ENCODE peak calls at places on chromosomes 16 and 17, in four cellular contexts. One of them, this sample, is unnamed.

GRCh38 chr17:35801583-35802224 is 6.3 kb upstream of the MMP28 start:
- DNase-seq in fibroblast of pulmonary artery: peak; percentile 87
- DNase-seq in sigmoid colon: peak; percentile 98
- DNase-seq in AG09309: peak; percentile 68
- DNase-seq in this sample: no peak

GRCh38 chr17:50106393-50107131 is 11.4 kb downstream of the PDK2 start:
- DNase-seq in sigmoid colon: no peak
- DNase-seq in AG09309: no peak
- DNase-seq in fibroblast of pulmonary artery: no peak
- DNase-seq in this sample: no peak

GRCh38 chr16:89822188-89823086 is 5.8 kb upstream of the SPIRE2 start:
- DNase-seq in fibroblast of pulmonary artery: no peak
- DNase-seq in sigmoid colon: no peak
- DNase-seq in AG09309: no peak
- DNase-seq in this sample: peak; percentile 23

GRCh38 chr17:4480929-4481898 is 17.5 kb upstream of the SPNS2 start:
- DNase-seq in sigmoid colon: no peak
- DNase-seq in fibroblast of pulmonary artery: no peak
- DNase-seq in AG09309: no peak
- DNase-seq in this sample: no peak

GRCh38 chr17:12727076-12727750 is 61.5 kb downstream of the MYOCD start:
- DNase-seq in AG09309: no peak
- DNase-seq in sigmoid colon: no peak
- DNase-seq in fibroblast of pulmonary artery: peak; percentile 31
- DNase-seq in this sample: no peak

GRCh38 chr16:85754403-85754802 is 3.5 kb upstream of the C16orf74 start:
- DNase-seq in fibroblast of pulmonary artery: no peak
- DNase-seq in sigmoid colon: no peak
- DNase-seq in AG09309: no peak
- DNase-seq in this sample: no peak

GRCh38 chr17:35293151-35293837 is 50.4 kb downstream of the SLFN5 start:
- DNase-seq in AG09309: no peak
- DNase-seq in sigmoid colon: no peak
- DNase-seq in fibroblast of pulmonary artery: no peak
- DNase-seq in this sample: no peak

GRCh38 chr17:1203111-1203966 is 23.6 kb upstream of the ABR start:
- DNase-seq in AG09309: no peak
- DNase-seq in fibroblast of pulmonary artery: peak; percentile 56
- DNase-seq in sigmoid colon: peak; percentile 90
- DNase-seq in this sample: peak; percentile 74

GRCh38 chr16:24689128-24689527 is 40.3 kb upstream of the TNRC6A start:
- DNase-seq in sigmoid colon: no peak
- DNase-seq in fibroblast of pulmonary artery: peak; percentile 73
- DNase-seq in AG09309: peak; percentile 34
- DNase-seq in this sample: peak; percentile 30

GRCh38 chr16:74521691-74522090 is 85.2 kb downstream of the GLG1 start:
- DNase-seq in AG09309: no peak
- DNase-seq in sigmoid colon: no peak
- DNase-seq in fibroblast of pulmonary artery: peak; percentile 59
- DNase-seq in this sample: no peak

GRCh38 chr17:64984181-64984580 is 64.9 kb upstream of the LRRC37A3 start:
- DNase-seq in fibroblast of pulmonary artery: no peak
- DNase-seq in sigmoid colon: no peak
- DNase-seq in AG09309: no peak
- DNase-seq in this sample: no peak

GRCh38 chr16:48353565-48354163 is 31.5 kb downstream of the SIAH1 start:
- DNase-seq in sigmoid colon: peak; percentile 79
- DNase-seq in AG09309: peak; percentile 23
- DNase-seq in fibroblast of pulmonary artery: peak; percentile 82
- DNase-seq in this sample: peak; percentile 44

GRCh38 chr16:30049871-30050270 is 15.7 kb upstream of the ALDOA start:
- DNase-seq in fibroblast of pulmonary artery: no peak
- DNase-seq in sigmoid colon: no peak
- DNase-seq in AG09309: no peak
- DNase-seq in this sample: no peak

GRCh38 chr17:39139137-39139516 is 12.3 kb downstream of the PLXDC1 start:
- DNase-seq in fibroblast of pulmonary artery: peak; percentile 51
- DNase-seq in sigmoid colon: no peak
- DNase-seq in AG09309: peak; percentile 70
- DNase-seq in this sample: no peak

GRCh38 chr16:54633943-54634362 is 296.7 kb upstream of the IRX5 start:
- DNase-seq in fibroblast of pulmonary artery: peak; percentile 6
- DNase-seq in AG09309: no peak
- DNase-seq in sigmoid colon: no peak
- DNase-seq in this sample: peak; percentile 38

GRCh38 chr17:80371196-80371595 is 43.8 kb upstream of the ENDOV start:
- DNase-seq in AG09309: no peak
- DNase-seq in sigmoid colon: peak; percentile 26
- DNase-seq in fibroblast of pulmonary artery: no peak
- DNase-seq in this sample: no peak

GRCh38 chr17:42045719-42046118 is 4.7 kb downstream of the C17orf113 start:
- DNase-seq in sigmoid colon: no peak
- DNase-seq in fibroblast of pulmonary artery: no peak
- DNase-seq in AG09309: no peak
- DNase-seq in this sample: no peak

GRCh38 chr16:81566245-81567007 is 121.8 kb downstream of the CMIP start:
- DNase-seq in AG09309: no peak
- DNase-seq in fibroblast of pulmonary artery: no peak
- DNase-seq in sigmoid colon: no peak
- DNase-seq in this sample: no peak

GRCh38 chr17:16286947-16287562 is 66.2 kb downstream of the CENPV start:
- DNase-seq in sigmoid colon: peak; percentile 65
- DNase-seq in fibroblast of pulmonary artery: peak; percentile 49
- DNase-seq in AG09309: no peak
- DNase-seq in this sample: no peak

GRCh38 chr17:2064980-2065785 is 10.3 kb downstream of the HIC1 start:
- DNase-seq in AG09309: no peak
- DNase-seq in fibroblast of pulmonary artery: peak; percentile 80
- DNase-seq in sigmoid colon: no peak
- DNase-seq in this sample: no peak

GRCh38 chr16:49463529-49463928 is 89.9 kb downstream of the C16orf78 start:
- DNase-seq in fibroblast of pulmonary artery: no peak
- DNase-seq in AG09309: no peak
- DNase-seq in sigmoid colon: peak; percentile 36
- DNase-seq in this sample: no peak

GRCh38 chr16:85563515-85564276 is 49.4 kb upstream of the GSE1 start:
- DNase-seq in sigmoid colon: peak; percentile 85
- DNase-seq in AG09309: no peak
- DNase-seq in fibroblast of pulmonary artery: peak; percentile 62
- DNase-seq in this sample: no peak

GRCh38 chr16:46482895-46483294 is 138.3 kb downstream of the SHCBP1 start:
- DNase-seq in AG09309: no peak
- DNase-seq in fibroblast of pulmonary artery: no peak
- DNase-seq in sigmoid colon: no peak
- DNase-seq in this sample: no peak

GRCh38 chr17:50837286-50837979 is 2.0 kb downstream of the WFIKKN2 start:
- DNase-seq in fibroblast of pulmonary artery: no peak
- DNase-seq in AG09309: no peak
- DNase-seq in sigmoid colon: no peak
- DNase-seq in this sample: no peak

GRCh38 chr16:1741553-1742165 is 29.7 kb downstream of the NME3 start:
- DNase-seq in sigmoid colon: no peak
- DNase-seq in AG09309: no peak
- DNase-seq in fibroblast of pulmonary artery: no peak
- DNase-seq in this sample: no peak

GRCh38 chr16:4298761-4299522 is 16.9 kb upstream of the GLIS2 start:
- DNase-seq in AG09309: peak; percentile 69
- DNase-seq in fibroblast of pulmonary artery: peak; percentile 92
- DNase-seq in sigmoid colon: peak; percentile 89
- DNase-seq in this sample: no peak

GRCh38 chr16:30533748-30534367 is 800 bp downstream of the ZNF747 start:
- DNase-seq in sigmoid colon: no peak
- DNase-seq in fibroblast of pulmonary artery: no peak
- DNase-seq in AG09309: no peak
- DNase-seq in this sample: no peak

GRCh38 chr17:18332909-18333489 is 17.9 kb downstream of the SMCR8 start:
- DNase-seq in fibroblast of pulmonary artery: no peak
- DNase-seq in sigmoid colon: no peak
- DNase-seq in AG09309: no peak
- DNase-seq in this sample: no peak

GRCh38 chr16:79093554-79093967 is 507.0 kb downstream of the MAF start:
- DNase-seq in fibroblast of pulmonary artery: no peak
- DNase-seq in AG09309: no peak
- DNase-seq in sigmoid colon: no peak
- DNase-seq in this sample: no peak

GRCh38 chr16:18062713-18063112 is 273.8 kb downstream of the NPIPA8 start:
- DNase-seq in sigmoid colon: no peak
- DNase-seq in fibroblast of pulmonary artery: no peak
- DNase-seq in AG09309: no peak
- DNase-seq in this sample: no peak

GRCh38 chr17:19399750-19400450 is 11.1 kb upstream of the RNF112 start:
- DNase-seq in sigmoid colon: no peak
- DNase-seq in AG09309: no peak
- DNase-seq in fibroblast of pulmonary artery: no peak
- DNase-seq in this sample: no peak

GRCh38 chr17:64998436-64999190 is 57.9 kb downstream of the GNA13 start:
- DNase-seq in sigmoid colon: no peak
- DNase-seq in fibroblast of pulmonary artery: no peak
- DNase-seq in AG09309: no peak
- DNase-seq in this sample: no peak

GRCh38 chr16:15461376-15461775 is 27.0 kb downstream of the BMERB1 start:
- DNase-seq in AG09309: no peak
- DNase-seq in sigmoid colon: no peak
- DNase-seq in fibroblast of pulmonary artery: no peak
- DNase-seq in this sample: no peak

GRCh38 chr17:63945851-63946439 is 13.8 kb upstream of the CD79B start:
- DNase-seq in AG09309: no peak
- DNase-seq in sigmoid colon: no peak
- DNase-seq in fibroblast of pulmonary artery: no peak
- DNase-seq in this sample: no peak

GRCh38 chr17:63941751-63942150 is 9.6 kb upstream of the CD79B start:
- DNase-seq in fibroblast of pulmonary artery: no peak
- DNase-seq in sigmoid colon: no peak
- DNase-seq in AG09309: no peak
- DNase-seq in this sample: no peak

GRCh38 chr17:63942309-63942985 is 10.3 kb upstream of the CD79B start:
- DNase-seq in AG09309: no peak
- DNase-seq in sigmoid colon: no peak
- DNase-seq in fibroblast of pulmonary artery: no peak
- DNase-seq in this sample: no peak

GRCh38 chr17:63944736-63945499 is 12.8 kb upstream of the CD79B start:
- DNase-seq in AG09309: no peak
- DNase-seq in fibroblast of pulmonary artery: no peak
- DNase-seq in sigmoid colon: no peak
- DNase-seq in this sample: no peak

GRCh38 chr17:63943745-63944144 is 11.6 kb upstream of the CD79B start:
- DNase-seq in sigmoid colon: no peak
- DNase-seq in fibroblast of pulmonary artery: no peak
- DNase-seq in AG09309: no peak
- DNase-seq in this sample: no peak
- TF ChIP-seq CTCF in sigmoid colon: no peak
- TF ChIP-seq CTCF in fibroblast of pulmonary artery: peak; percentile 2
- TF ChIP-seq CTCF in AG09309: peak; percentile 25
- TF ChIP-seq CTCF in this sample: no peak

DNA sequence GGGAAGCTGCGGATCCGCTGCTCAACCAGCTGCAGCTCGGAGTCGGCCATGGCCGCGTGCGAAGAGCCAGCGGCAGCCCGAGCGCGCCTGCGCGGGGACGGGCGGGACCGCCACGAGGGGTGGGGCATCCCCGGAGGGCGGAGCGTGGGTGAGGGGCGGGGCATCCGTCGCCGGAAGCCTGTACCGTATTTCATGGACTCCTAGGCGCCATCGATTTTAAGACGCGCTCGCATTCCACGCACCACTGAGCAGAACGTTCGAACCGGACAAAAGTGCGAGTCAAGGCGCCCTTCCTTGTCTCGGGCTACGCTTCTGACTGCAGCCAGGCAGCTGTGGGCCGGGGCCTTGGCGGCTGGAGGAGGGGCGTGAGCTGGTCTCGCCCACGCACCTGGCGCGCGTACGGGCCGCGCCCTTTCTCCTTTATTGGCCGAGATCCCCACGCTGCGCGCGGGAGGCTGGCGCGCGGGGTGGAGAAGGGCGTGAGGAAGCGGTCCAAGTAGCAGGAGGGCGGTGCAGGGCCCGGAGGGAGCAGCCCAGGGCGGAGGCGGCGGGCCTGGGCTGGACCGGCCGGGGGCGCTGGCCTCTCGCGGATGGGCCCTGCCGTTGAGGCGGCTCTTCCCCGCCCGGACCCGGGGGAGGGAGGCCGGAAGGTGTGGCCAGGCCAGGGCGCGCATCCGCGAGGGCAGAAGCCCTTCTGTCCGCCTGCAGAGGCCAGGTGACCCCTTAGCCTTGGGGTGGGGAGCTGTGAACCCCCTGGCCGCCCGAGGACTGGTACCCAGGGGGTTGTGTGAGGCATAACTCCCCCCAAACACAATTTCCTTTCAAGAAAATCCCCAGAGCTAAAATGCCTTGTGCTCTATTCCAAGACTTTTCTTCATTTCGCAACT is at the start of gene APRT:
- DNase-seq in fibroblast of pulmonary artery: peak; percentile 96
- DNase-seq in sigmoid colon: peak; percentile 97
- DNase-seq in AG09309: peak; percentile 79
- DNase-seq in this sample: peak; percentile 98
- TF ChIP-seq CTCF in fibroblast of pulmonary artery: no peak
- TF ChIP-seq CTCF in sigmoid colon: no peak
- TF ChIP-seq CTCF in AG09309: no peak
- TF ChIP-seq CTCF in this sample: peak; percentile 35

GRCh38 chr16:53356478-53357207 is 77.6 kb upstream of the RBL2 start:
- DNase-seq in fibroblast of pulmonary artery: no peak
- DNase-seq in AG09309: no peak
- DNase-seq in sigmoid colon: no peak
- DNase-seq in this sample: no peak
- TF ChIP-seq CTCF in fibroblast of pulmonary artery: no peak
- TF ChIP-seq CTCF in AG09309: no peak
- TF ChIP-seq CTCF in sigmoid colon: no peak
- TF ChIP-seq CTCF in this sample: no peak

DNA sequence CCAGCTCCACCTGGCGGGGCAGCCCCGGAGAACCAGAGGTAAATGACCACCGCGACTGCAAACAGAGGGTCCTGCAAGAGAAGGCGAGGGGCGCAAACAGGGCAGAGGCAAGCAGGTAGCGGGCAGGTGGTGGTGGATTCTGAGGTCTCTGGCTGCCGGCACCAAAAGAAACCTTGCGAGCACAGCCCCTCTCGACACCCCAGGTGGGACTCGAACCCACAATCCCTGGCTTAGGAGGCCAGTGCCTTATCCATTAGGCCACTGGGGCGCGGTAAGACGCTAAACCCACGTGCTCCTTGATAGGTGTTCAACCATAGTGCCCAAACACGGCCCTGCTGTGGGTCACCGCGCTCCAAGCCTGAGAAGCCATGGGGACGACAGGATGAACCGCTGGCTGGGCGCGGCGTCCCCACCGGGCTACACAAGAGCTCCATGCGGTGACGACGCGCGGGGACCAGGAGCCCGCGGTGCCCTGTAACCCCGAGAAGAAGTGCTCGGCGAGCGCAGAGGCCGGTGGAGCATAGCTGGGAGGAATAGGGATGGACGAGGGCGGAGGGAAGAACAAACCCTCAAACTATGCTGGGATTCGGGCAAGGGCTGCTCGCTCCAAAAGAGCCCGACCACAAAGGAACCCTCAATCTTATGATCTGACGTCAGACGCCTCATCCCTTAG is 12.4 kb downstream of the ATP5PD start:
- DNase-seq in fibroblast of pulmonary artery: peak; percentile 88
- DNase-seq in sigmoid colon: peak; percentile 95
- DNase-seq in AG09309: no peak
- DNase-seq in this sample: peak; percentile 93
- TF ChIP-seq CTCF in fibroblast of pulmonary artery: peak; percentile 4
- TF ChIP-seq CTCF in sigmoid colon: no peak
- TF ChIP-seq CTCF in AG09309: peak; percentile 25
- TF ChIP-seq CTCF in this sample: peak; percentile 48